ENCODE peak calls at places on chromosome 21, in ten cellular contexts. D is suprapubic skin, P is sigmoid colon, L is stomach, O is K562, F is prostate gland, Y is GM23338, W is breast epithelium, U is HL-60, J is GM12878. R is an unnamed sample.

GRCh38 chr21:33940164-33940563 is 24.6 kb upstream of the ATP5PO start:
- DNase-seq in J (no peak), W (no peak), L (no peak), U (peak), Y (no peak), F (no peak), O (no peak), P (no peak), D (no peak), R (no peak)

GRCh38 chr21:31340942-31341487 is 3.0 kb downstream of the TIAM1 start:
- DNase-seq in U (no peak), W (no peak), L (no peak), Y (no peak), O (no peak), F (no peak), D (no peak), J (no peak), P (no peak), R (no peak)

GRCh38 chr21:38596264-38597042 is 98.2 kb upstream of the ERG start:
- DNase-seq in L (no peak), W (no peak), U (no peak), Y (no peak), D (no peak), J (no peak), O (no peak), P (no peak), F (no peak), R (no peak)

GRCh38 chr21:14736162-14736561 is 190.0 kb upstream of the SAMSN1 start:
- DNase-seq in J (peak), L (no peak), Y (no peak), W (no peak), F (no peak), D (no peak), O (no peak), U (no peak), P (no peak), R (no peak)

GRCh38 chr21:42317826-42318746 is 2.9 kb upstream of the TFF3 start:
- DNase-seq in F (no peak), U (no peak), O (no peak), L (no peak), W (no peak), J (no peak), Y (no peak), D (no peak), P (peak), R (no peak)

GRCh38 chr21:25369524-25370300 is 237.6 kb downstream of the MRPL39 start:
- DNase-seq in F (no peak), L (no peak), W (no peak), O (no peak), U (no peak), J (no peak), Y (no peak), D (no peak), P (no peak), R (no peak)

GRCh38 chr21:33124879-33125278 is 54.9 kb downstream of the OLIG1 start:
- DNase-seq in D (no peak), W (no peak), Y (no peak), L (no peak), O (no peak), P (no peak), J (no peak), F (no peak), U (peak), R (no peak)

GRCh38 chr21:41933259-41934079 is 20.3 kb downstream of the C2CD2 start:
- DNase-seq in P (peak), W (no peak), U (peak), D (peak), L (no peak), F (peak), Y (no peak), J (no peak), O (no peak), R (no peak)

GRCh38 chr21:43001316-43001715 is 27.0 kb downstream of the PKNOX1 start:
- DNase-seq in P (peak), F (peak), D (no peak), O (no peak), U (no peak), W (no peak), J (no peak), L (no peak), Y (no peak), R (no peak)

GRCh38 chr21:42671778-42672593 is 18.6 kb downstream of the PDE9A start:
- DNase-seq in U (no peak), O (no peak), W (no peak), L (no peak), Y (no peak), D (no peak), P (no peak), F (peak), J (no peak), R (no peak)

GRCh38 chr21:16742116-16742515 is 770.7 kb upstream of the CXADR start:
- DNase-seq in D (no peak), L (no peak), Y (no peak), F (peak), W (no peak), U (no peak), O (no peak), P (peak), J (no peak), R (no peak)

GRCh38 chr21:43287111-43287973 is 118.5 kb downstream of the CRYAA start:
- DNase-seq in D (no peak), P (no peak), L (peak), Y (no peak), U (no peak), J (peak), F (no peak), W (no peak), O (peak), R (no peak)

GRCh38 chr21:42621166-42621827 is 32.1 kb upstream of the PDE9A start:
- DNase-seq in F (no peak), O (no peak), W (no peak), L (no peak), U (no peak), D (peak), Y (no peak), J (no peak), P (no peak), R (no peak)

GRCh38 chr21:40819262-40819661 is 27.7 kb downstream of the DSCAM start:
- DNase-seq in O (no peak), F (no peak), U (no peak), D (no peak), L (no peak), Y (no peak), W (no peak), P (no peak), J (no peak), R (no peak)

GRCh38 chr21:32336711-32337110 is 38.1 kb downstream of the MRAP start:
- DNase-seq in D (no peak), W (no peak), J (no peak), O (no peak), U (no peak), L (no peak), Y (no peak), F (no peak), P (no peak), R (no peak)

GRCh38 chr21:41777934-41778815 is 11.3 kb upstream of the RIPK4 start:
- DNase-seq in O (peak), U (peak), L (peak), Y (peak), J (no peak), F (peak), P (peak), D (peak), W (peak), R (peak)

GRCh38 chr21:26409735-26410134 is 163.4 kb downstream of the CYYR1 start:
- DNase-seq in Y (no peak), U (no peak), L (no peak), W (no peak), F (no peak), D (no peak), J (no peak), P (no peak), O (no peak), R (no peak)

GRCh38 chr21:26131554-26131953 is 39.0 kb downstream of the APP start:
- DNase-seq in O (no peak), P (no peak), F (no peak), J (no peak), D (no peak), Y (no peak), U (no peak), W (no peak), L (no peak), R (no peak)

GRCh38 chr21:16002872-16003466 is 273.2 kb downstream of the USP25 start:
- DNase-seq in F (no peak), O (no peak), L (no peak), U (no peak), P (no peak), J (no peak), D (no peak), Y (peak), W (no peak), R (no peak)

GRCh38 chr21:41168391-41169257 is 664 bp downstream of the BACE2 start:
- DNase-seq in D (peak), F (peak), W (peak), P (peak), L (peak), O (no peak), U (no peak), J (no peak), Y (peak), R (peak)

GRCh38 chr21:17726047-17726446 is 93.1 kb downstream of the C21orf91 start:
- DNase-seq in P (no peak), W (no peak), J (no peak), O (no peak), D (no peak), F (no peak), L (no peak), U (no peak), Y (peak), R (no peak)

GRCh38 chr21:41953831-41954653 is at the start of gene C2CD2:
- DNase-seq in O (peak), L (peak), J (no peak), D (no peak), U (peak), Y (peak), F (no peak), W (no peak), P (peak), R (peak)

GRCh38 chr21:16587141-16587570 is 857.4 kb downstream of the USP25 start:
- DNase-seq in Y (peak), W (no peak), U (no peak), O (no peak), D (peak), J (no peak), P (peak), L (peak), F (peak), R (no peak)

GRCh38 chr21:41956926-41957729 is 3.3 kb upstream of the C2CD2 start:
- DNase-seq in W (peak), F (no peak), L (no peak), P (peak), O (peak), D (peak), Y (no peak), U (peak), J (no peak), R (no peak)

GRCh38 chr21:26501622-26502021 is 71.5 kb downstream of the CYYR1 start:
- DNase-seq in Y (no peak), P (no peak), W (no peak), L (no peak), J (no peak), O (no peak), U (no peak), F (no peak), D (no peak), R (no peak)

GRCh38 chr21:37357691-37358090 is 8.9 kb upstream of the DYRK1A start:
- DNase-seq in P (no peak), U (no peak), O (no peak), Y (no peak), W (no peak), F (no peak), J (no peak), D (no peak), L (no peak), R (no peak)

GRCh38 chr21:37358392-37358791 is 8.2 kb upstream of the DYRK1A start:
- DNase-seq in W (no peak), F (no peak), J (no peak), D (no peak), Y (no peak), O (no peak), P (no peak), U (peak), L (no peak), R (no peak)

DNA sequence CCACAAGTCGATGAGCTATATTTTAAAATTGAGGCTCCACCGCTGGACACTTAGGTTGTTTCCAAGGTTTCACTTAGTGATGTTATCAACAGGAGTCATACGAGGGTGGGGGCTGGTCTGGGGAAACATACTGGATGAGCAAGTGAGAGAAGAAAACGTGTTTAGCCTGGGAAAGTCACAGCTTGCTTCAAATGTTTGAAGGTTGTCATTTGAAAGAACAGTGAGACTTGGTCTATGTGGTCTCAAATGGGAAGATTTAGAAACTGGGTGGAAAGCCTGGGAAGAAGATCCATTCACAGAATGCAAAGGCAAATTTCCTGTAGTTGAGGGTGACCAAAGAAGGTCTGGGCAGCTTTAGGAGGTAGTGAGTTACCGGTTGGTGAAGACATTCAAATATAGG is 9.9 kb upstream of the DYRK1A start:
- DNase-seq in U (no peak), O (peak), Y (no peak), P (no peak), L (no peak), J (no peak), W (no peak), D (no peak), F (no peak), R (no peak)
- H3K27ac ChIP-seq in U (no peak), O (peak), Y (no peak), P (no peak), L (no peak), J (no peak), W (no peak), D (no peak), F (no peak), R (no peak)

GRCh38 chr21:45292399-45293213 is 4.9 kb upstream of the POFUT2 start:
- DNase-seq in U (peak), L (peak), F (peak), O (peak), D (peak), J (no peak), Y (peak), P (peak), W (peak), R (peak)
- TF ChIP-seq POLR2AphosphoS5 in U (peak), L (no peak), F (peak), O (no peak), D (peak), J (no peak), Y (no peak), P (peak), W (peak), R (no peak)

DNA sequence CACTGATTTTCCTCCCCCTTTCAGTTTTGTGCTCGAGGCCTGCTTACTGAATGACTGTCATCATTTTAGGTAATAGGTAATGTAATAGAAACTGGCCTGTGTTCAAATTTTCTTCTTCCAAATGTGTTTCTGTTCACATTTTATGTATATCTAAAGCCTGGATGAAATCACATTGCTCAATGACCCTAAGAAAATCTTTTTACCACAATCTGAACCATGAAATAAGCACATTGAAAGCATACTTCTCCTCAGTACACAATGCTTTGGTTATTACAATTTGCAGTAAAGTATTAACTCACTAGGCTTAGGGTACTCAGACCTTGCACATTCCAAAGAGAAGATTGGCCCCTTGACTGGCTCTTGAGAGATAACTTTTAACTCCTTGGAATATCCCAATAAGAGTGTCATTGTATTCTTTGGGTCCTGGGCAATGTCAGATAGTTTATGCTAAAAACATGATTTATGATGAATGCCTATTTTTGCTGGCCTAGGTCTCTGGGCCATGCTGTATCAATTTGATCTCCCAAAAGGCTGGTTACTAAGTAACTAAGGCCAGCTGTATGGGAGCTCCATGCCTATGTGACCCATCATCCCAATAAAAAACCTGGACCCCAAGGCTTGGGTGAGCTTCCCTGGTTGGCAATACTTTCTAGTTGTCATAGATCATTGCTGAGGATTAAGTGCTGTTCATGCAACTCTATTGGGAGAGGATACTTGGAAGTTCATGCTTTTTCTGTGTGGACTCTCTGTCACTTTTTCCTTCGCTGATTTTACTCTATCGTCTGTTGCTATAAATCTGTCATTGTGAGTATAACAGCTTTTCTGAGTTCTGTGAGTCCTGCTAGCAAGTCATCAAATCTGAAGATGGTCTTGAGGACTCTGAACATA is 293.9 kb downstream of the GRIK1 start:
- DNase-seq in D (no peak), F (no peak), Y (no peak), J (no peak), L (no peak), U (no peak), P (no peak), O (no peak), W (no peak), R (no peak)
- H3K27ac ChIP-seq in D (no peak), F (no peak), Y (no peak), J (no peak), L (no peak), U (no peak), P (no peak), O (peak), W (no peak), R (no peak)

GRCh38 chr21:39676054-39676771 is 63.5 kb downstream of the B3GALT5 start:
- DNase-seq in U (no peak), L (no peak), Y (no peak), D (no peak), O (no peak), J (peak), P (peak), W (no peak), F (peak), R (no peak)
- TF ChIP-seq POLR2AphosphoS5 in U (no peak), L (no peak), Y (no peak), D (no peak), O (no peak), J (no peak), P (peak), W (no peak), F (peak), R (no peak)

DNA sequence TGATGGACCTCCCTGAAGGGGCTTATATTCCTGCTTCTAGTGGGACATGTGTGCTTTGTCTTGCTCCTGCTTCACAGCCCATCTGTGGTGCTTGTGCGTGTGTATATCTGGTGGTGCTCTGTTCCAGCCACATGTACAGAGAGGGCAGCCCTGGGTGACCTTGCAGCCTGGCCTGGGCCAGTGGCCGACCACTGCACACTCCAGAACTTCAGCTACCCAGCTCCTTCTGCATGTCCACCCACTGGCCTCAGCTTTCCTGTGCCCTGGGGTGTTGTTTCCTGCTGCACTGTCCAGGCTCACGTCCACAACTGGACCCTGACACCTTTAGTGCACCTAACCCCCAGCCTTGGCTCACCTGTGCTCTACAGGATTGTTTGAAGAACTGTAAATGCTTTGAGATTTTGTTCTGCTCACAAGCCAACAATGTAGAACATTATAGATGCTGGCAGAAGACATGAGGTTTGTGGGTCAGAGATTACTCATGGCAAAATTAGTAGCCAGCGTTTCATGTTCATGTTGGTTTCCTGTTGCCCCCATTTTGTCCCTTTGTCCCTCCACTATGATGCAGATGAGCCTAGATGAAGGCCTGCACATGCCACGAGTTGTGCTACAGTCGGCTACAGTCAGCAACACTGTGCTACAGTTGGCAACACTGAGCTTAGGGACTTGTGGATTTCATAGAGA is 5.3 kb upstream of the S100B start:
- DNase-seq in J (no peak), F (no peak), U (no peak), D (no peak), P (no peak), O (no peak), W (no peak), L (no peak), Y (no peak), R (no peak)
- H3K27ac ChIP-seq in J (peak), F (no peak), U (no peak), D (no peak), P (no peak), O (no peak), W (no peak), L (no peak), Y (no peak), R (no peak)

R was measured in H1.